ENCODE peak calls at places on chromosome 10, in four cellular contexts. D is ovary, P is RWPE1, G is tibial nerve. T is an unnamed sample.

GRCh38 chr10:60910543-60910942 is 33.4 kb downstream of the RHOBTB1 start:
- DNase-seq in D (peak; percentile 51), P (no peak), G (peak; percentile 42), T (no peak)

GRCh38 chr10:74113546-74113945 is 37.1 kb downstream of the AP3M1 start:
- DNase-seq in D (no peak), P (peak; percentile 55), G (no peak), T (no peak)

GRCh38 chr10:3239066-3239919 is 66.7 kb upstream of the PITRM1 start:
- DNase-seq in D (peak; percentile 77), P (peak; percentile 64), G (peak; percentile 84), T (no peak)

GRCh38 chr10:53699231-53699630 is 926.6 kb upstream of the MBL2 start:
- DNase-seq in D (no peak), P (no peak), G (no peak), T (no peak)

GRCh38 chr10:110008518-110009339 is 945 bp downstream of the ADD3 start:
- DNase-seq in D (peak; percentile 43), P (peak; percentile 37), G (peak; percentile 42), T (no peak)

GRCh38 chr10:21638681-21639080 is 104.6 kb downstream of the MLLT10 start:
- DNase-seq in D (no peak), P (no peak), G (no peak), T (no peak)

GRCh38 chr10:16491933-16492332 is 29.7 kb downstream of the C1QL3 start:
- DNase-seq in D (no peak), P (no peak), G (no peak), T (no peak)

GRCh38 chr10:88810196-88810961 is 7.8 kb downstream of the LIPM start:
- DNase-seq in D (no peak), P (peak; percentile 63), G (peak; percentile 32), T (peak; percentile 56)

GRCh38 chr10:72353963-72354355 is 760 bp downstream of the DNAJB12 start:
- DNase-seq in D (peak; percentile 65), P (no peak), G (no peak), T (no peak)

GRCh38 chr10:30491204-30491603 is 57.2 kb downstream of the MAP3K8 start:
- DNase-seq in D (no peak), P (peak; percentile 25), G (peak; percentile 21), T (peak; percentile 86)

GRCh38 chr10:21757601-21757901 is 223.5 kb downstream of the MLLT10 start:
- DNase-seq in D (no peak), P (no peak), G (no peak), T (no peak)

GRCh38 chr10:30583778-30584415 is 45.7 kb downstream of the LYZL2 start:
- DNase-seq in D (peak; percentile 54), P (peak; percentile 49), G (peak; percentile 64), T (peak; percentile 78)

GRCh38 chr10:7084255-7085005 is 326.4 kb downstream of the SFMBT2 start:
- DNase-seq in D (no peak), P (no peak), G (no peak), T (no peak)

GRCh38 chr10:121185816-121186215 is 334.7 kb downstream of the WDR11 start:
- DNase-seq in D (no peak), P (no peak), G (no peak), T (no peak)

GRCh38 chr10:95756061-95756751 is at the start of gene ENTPD1:
- DNase-seq in D (no peak), P (no peak), G (peak; percentile 12), T (no peak)

DNA sequence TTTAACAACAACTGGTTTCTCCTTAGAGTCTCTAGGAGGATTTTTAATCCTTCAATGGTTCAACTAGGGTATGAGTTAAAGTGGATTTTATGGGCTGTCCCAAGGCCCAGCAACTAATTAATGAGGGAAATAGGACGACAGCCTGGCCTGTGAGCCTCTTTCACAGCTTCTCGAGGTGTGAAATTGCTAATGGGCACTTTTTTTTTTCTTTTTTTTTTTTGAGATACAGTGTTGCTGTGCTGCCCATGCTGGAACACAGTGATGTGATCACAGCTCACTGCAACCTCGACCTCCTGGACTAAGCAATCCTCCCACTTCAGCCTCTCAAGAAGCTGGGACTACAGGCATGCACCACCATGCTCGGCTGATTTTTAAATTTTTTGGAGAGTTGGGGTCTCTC is 87.0 kb downstream of the MARCHF5 start:
- DNase-seq in D (no peak), P (no peak), G (no peak), T (no peak)
- H3K27ac ChIP-seq in D (no peak overlapping the region), P (no peak overlapping the region), G (no peak overlapping the region), T (no peak overlapping the region)

DNA sequence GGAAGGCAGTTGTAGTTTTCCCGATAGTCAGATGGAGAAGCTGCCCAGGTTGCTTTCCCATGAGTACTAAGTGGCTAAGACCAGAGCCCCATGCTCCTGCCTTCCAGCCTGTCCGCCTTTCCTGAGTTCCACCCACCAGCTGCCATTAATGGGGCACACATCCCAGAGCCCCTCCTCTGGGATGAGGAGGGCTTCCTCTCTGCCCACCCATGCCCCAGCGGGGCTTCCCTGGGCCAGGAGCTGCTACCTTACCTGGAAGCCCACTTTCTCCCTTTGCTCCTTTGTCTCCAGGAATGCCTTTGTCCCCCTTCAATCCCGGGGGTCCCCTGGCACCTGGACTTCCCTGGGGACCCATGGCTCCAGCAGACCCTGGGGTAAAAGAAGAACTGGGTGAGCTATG is 7.8 kb downstream of the SFTPD start:
- DNase-seq in D (no peak), P (no peak), G (no peak), T (no peak)
- H3K27ac ChIP-seq in D (no peak overlapping the region), P (no peak overlapping the region), G (no peak overlapping the region), T (no peak overlapping the region)

GRCh38 chr10:124719213-124719851 is 24.8 kb downstream of the FAM53B start:
- DNase-seq in D (no peak), P (peak; percentile 88), G (peak; percentile 77), T (peak; percentile 56)
- H3K27ac ChIP-seq in D (no peak overlapping the region), P (peak overlapping the region; percentile 83), G (peak overlapping the region; percentile 97), T (peak overlapping the region; percentile 91)

DNA sequence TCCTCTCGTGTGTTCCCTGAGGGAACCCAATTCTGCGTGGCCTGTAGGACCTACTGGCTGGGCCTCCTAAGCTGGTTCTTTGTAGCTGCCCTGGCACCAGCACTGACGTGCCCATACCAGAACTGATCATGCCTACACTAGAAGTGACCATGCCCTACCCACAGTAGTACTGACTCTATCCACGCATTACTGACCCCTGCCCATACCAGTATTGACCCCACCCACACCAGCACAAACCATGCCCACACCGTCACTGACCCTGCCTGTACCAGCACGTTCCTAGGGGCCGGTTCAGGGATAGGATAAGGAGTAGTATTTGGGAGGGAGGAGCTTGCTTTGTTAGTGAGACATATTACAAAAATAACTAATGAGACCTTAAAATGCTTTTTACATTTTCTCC is 88.0 kb downstream of the DOCK1 start:
- DNase-seq in D (no peak), P (no peak), G (no peak), T (no peak)
- H3K27ac ChIP-seq in D (no peak overlapping the region), P (no peak overlapping the region), G (no peak overlapping the region), T (no peak overlapping the region)

DNA sequence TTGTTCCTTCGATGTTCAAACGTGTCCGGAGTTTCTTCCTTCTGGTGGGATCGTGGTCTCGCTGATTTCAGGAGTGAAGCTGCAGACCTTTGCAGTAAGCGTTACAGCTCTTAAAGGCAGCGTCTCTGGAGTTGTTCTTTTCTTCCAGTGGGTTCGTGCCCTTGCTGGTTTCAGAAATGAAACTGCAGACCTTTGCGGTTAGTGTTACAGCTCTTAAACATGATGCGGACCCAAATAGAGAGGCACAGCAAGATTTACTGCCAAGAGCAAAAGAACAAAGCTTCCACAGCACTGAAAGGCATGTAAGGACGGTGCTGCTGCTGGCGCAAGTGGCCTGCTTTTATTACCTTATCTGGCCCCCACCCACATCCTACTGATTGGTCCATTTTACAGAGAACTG is 931.4 kb downstream of the IPMK start:
- DNase-seq in D (no peak), P (no peak), G (no peak), T (no peak)
- H3K27ac ChIP-seq in D (no peak overlapping the region), P (no peak overlapping the region), G (no peak overlapping the region), T (no peak overlapping the region)

GRCh38 chr10:101968286-101968685 is 87.7 kb downstream of the ARMH3 start:
- DNase-seq in D (no peak), P (no peak), G (no peak), T (no peak)

GRCh38 chr10:101974091-101974799 is 81.7 kb downstream of the ARMH3 start:
- DNase-seq in D (no peak), P (no peak), G (no peak), T (no peak)

GRCh38 chr10:101968910-101969321 is 87.1 kb downstream of the ARMH3 start:
- DNase-seq in D (no peak), P (no peak), G (no peak), T (no peak)

GRCh38 chr10:101969496-101969895 is 86.5 kb downstream of the ARMH3 start:
- DNase-seq in D (no peak), P (no peak), G (no peak), T (no peak)

DNA sequence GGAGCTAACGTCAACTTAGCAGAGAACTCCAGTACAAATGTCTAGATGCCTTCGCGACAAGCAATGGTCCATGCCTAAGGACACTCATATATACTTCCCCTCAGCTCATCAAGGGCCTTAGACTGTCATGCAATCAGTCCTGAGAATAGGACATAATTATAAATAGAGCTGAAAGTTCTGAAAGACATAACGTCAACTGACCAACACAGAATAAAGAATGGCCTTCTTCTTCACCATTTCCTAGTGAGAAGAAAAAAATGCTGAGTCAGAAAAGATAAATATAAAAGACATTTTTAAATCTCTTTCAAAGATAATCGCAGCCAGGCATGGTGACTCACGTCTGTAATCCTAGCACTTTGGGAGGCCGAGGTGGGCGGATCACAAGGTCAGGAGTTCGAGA is 83.2 kb downstream of the ARMH3 start:
- DNase-seq in D (no peak), P (no peak), G (no peak), T (no peak)
- H3K27ac ChIP-seq in D (no peak overlapping the region), P (no peak overlapping the region), G (peak overlapping the region; percentile 5), T (no peak overlapping the region)

GRCh38 chr10:132465193-132465888 is 68.3 kb downstream of the PWWP2B start:
- DNase-seq in D (no peak), P (no peak), G (no peak), T (no peak)
- H3K27ac ChIP-seq in D (peak overlapping the region; percentile 38), P (no peak overlapping the region), G (peak overlapping the region; percentile 95), T (no peak overlapping the region)

GRCh38 chr10:132554053-132554990 is 16.7 kb downstream of the INPP5A start:
- DNase-seq in D (no peak), P (no peak), G (no peak), T (no peak)

GRCh38 chr10:132549416-132549815 is 11.8 kb downstream of the INPP5A start:
- DNase-seq in D (peak; percentile 19), P (no peak), G (no peak), T (no peak)

GRCh38 chr10:132551093-132551807 is 13.7 kb downstream of the INPP5A start:
- DNase-seq in D (no peak), P (no peak), G (no peak), T (no peak)

GRCh38 chr10:132550366-132551092 is 12.9 kb downstream of the INPP5A start:
- DNase-seq in D (no peak), P (no peak), G (no peak), T (no peak)

DNA sequence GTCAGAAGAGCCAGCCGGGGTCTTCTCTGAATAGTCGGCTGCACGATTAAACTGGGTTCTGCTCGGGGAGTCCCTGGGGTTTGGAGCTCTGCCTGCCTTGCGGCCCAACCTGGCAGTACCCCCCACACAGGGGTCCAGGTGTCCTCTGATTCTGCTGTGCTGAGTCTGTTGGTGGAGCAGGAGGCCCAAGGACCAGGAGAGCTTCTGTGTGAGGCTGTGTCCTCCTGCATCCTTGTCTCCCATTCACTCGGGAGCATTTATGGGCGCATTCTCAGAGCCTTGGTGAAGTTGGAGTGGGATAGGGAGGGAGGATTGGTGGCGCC is 14.2 kb downstream of the INPP5A start:
- DNase-seq in D (no peak), P (no peak), G (no peak), T (no peak)
- H3K27ac ChIP-seq in D (no peak overlapping the region), P (no peak overlapping the region), G (no peak overlapping the region), T (no peak overlapping the region)

GRCh38 chr10:90805211-90805610 is 52.6 kb downstream of the HTR7 start:
- DNase-seq in D (no peak), P (no peak), G (no peak), T (no peak)
- H3K27ac ChIP-seq in D (no peak overlapping the region), P (no peak overlapping the region), G (no peak overlapping the region), T (no peak overlapping the region)